ENCODE peak calls at places on chromosomes 7 and 10, in six cellular contexts. O, U, J, T, G and Q are unnamed samples. For H3K4me1, the result is how much of the 10 kb centered on the place peaks cover.

GRCh38 chr10:113732966-113733365 is 18.5 kb upstream of the PLEKHS1 start:
- DNase-seq in T (no peak), J (no peak), U (no peak), O (no peak), G (no peak), Q (no peak)

GRCh38 chr7:104982773-104983619 is 31.0 kb upstream of the KMT2E start:
- DNase-seq in O (no peak), U (no peak), T (no peak), J (no peak), G (peak), Q (peak)

GRCh38 chr10:26025500-26025899 is 91.5 kb downstream of the MYO3A start:
- DNase-seq in G (no peak), O (peak), T (no peak), U (no peak), J (no peak), Q (no peak)

GRCh38 chr10:18310761-18311160 is 170.5 kb downstream of the CACNB2 start:
- DNase-seq in T (no peak), J (no peak), G (no peak), O (no peak), U (no peak), Q (no peak)

GRCh38 chr10:132417957-132418441 is 21.0 kb downstream of the PWWP2B start:
- DNase-seq in U (no peak), J (peak), T (no peak), O (no peak), G (no peak), Q (no peak)

GRCh38 chr10:30750971-30751677 is 121.6 kb upstream of the LYZL2 start:
- DNase-seq in G (peak), J (no peak), T (no peak), O (no peak), U (no peak), Q (no peak)

GRCh38 chr7:47454066-47454950 is 127.6 kb downstream of the TNS3 start:
- DNase-seq in G (no peak), T (no peak), U (no peak), J (no peak), O (no peak), Q (no peak)

GRCh38 chr7:27764109-27764508 is 24.1 kb downstream of the TAX1BP1 start:
- DNase-seq in G (no peak), J (no peak), O (no peak), U (no peak), T (no peak), Q (no peak)

GRCh38 chr10:123496996-123497660 is 169.0 kb upstream of the GPR26 start:
- DNase-seq in G (no peak), U (no peak), O (peak), T (no peak), J (no peak), Q (no peak)

GRCh38 chr7:46352335-46352954 is 431.4 kb upstream of the IGFBP3 start:
- DNase-seq in O (peak), T (peak), J (peak), U (peak), G (peak), Q (peak)

GRCh38 chr7:34493752-34494151 is 164.3 kb upstream of the NPSR1 start:
- DNase-seq in T (no peak), O (no peak), J (no peak), G (no peak), U (no peak), Q (no peak)

GRCh38 chr7:340979-341694 is 51.2 kb downstream of the FOXL3 start:
- DNase-seq in T (no peak), J (no peak), G (no peak), U (no peak), O (no peak), Q (no peak)

GRCh38 chr10:8133146-8133545 is 78.7 kb downstream of the GATA3 start:
- DNase-seq in U (no peak), T (no peak), J (no peak), O (no peak), G (peak), Q (no peak)
- TF ChIP-seq EZH2phosphoT487 in U (no peak), T (no peak), J (no peak), O (no peak), G (no peak), Q (no peak)

DNA sequence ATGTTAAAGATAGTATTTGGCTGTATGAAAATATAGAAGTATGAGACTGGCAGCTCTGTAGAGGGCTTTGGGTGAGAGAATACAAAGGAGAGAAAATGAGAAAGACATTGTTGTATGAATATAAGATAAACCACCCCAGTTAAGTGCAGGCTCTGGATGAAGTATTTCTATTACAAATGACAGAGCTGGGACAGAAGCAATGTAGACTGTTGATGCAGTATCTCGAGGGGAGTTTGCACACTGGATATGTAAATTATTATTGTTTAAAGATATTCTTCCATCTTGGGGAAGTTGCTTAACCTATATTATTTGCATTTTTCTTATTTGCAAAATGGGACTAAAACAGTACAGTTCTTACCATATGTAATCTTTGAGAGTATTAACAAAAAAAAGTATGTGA is 31.5 kb downstream of the ENTPD1 start:
- DNase-seq in O (no peak), G (no peak), T (no peak), U (no peak), J (no peak), Q (no peak)
- H3K4me1 ChIP-seq in O (under half), G (under half), T (under half), U (under half), J (under half), Q (under half)

GRCh38 chr10:80453392-80453714 is 757 bp upstream of the TSPAN14 start:
- DNase-seq in G (no peak), T (no peak), U (no peak), J (no peak), O (peak), Q (no peak)
- TF ChIP-seq CTCF in G (no peak), T (no peak), U (peak), J (no peak), O (peak), Q (peak)

GRCh38 chr10:127151981-127152699 is 44.3 kb downstream of the INSYN2A start:
- DNase-seq in O (peak), G (no peak), U (no peak), T (no peak), J (no peak), Q (no peak)

GRCh38 chr10:127149613-127150081 is 46.7 kb downstream of the INSYN2A start:
- DNase-seq in O (peak), J (no peak), G (no peak), T (no peak), U (no peak), Q (no peak)

GRCh38 chr10:127153166-127153565 is 43.2 kb downstream of the INSYN2A start:
- DNase-seq in T (no peak), O (no peak), G (no peak), J (no peak), U (no peak), Q (no peak)

GRCh38 chr10:127150136-127150535 is 46.3 kb downstream of the INSYN2A start:
- DNase-seq in G (no peak), U (no peak), J (no peak), T (peak), O (peak), Q (no peak)

GRCh38 chr10:127151541-127151940 is 44.9 kb downstream of the INSYN2A start:
- DNase-seq in G (no peak), U (no peak), O (no peak), T (no peak), J (no peak), Q (no peak)
- TF ChIP-seq EZH2phosphoT487 in G (no peak), U (no peak), O (no peak), T (no peak), J (no peak), Q (no peak)

DNA sequence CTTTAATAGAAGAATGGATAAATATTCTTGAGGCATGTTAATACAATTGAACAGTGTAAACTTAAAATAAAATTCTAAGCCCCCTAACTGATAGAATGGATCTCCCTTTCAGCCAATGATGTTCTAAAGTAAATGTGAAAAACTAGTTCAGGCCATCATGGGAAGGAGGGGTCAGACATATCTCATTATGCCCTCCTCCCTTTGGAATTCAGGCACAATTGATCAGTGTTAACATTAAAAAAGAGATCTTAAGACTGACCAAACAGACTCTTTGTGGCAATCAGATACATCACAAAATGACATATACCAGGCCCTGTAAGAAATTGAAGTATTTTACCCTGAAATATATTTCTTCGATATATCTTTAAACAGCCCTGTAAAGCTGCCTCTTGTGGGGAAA is 683.0 kb upstream of the LRRTM3 start:
- DNase-seq in G (no peak), O (peak), U (no peak), J (no peak), T (no peak), Q (no peak)
- H3K4me1 ChIP-seq in G (under half), O (under half), U (under half), J (under half), T (under half), Q (under half)

DNA sequence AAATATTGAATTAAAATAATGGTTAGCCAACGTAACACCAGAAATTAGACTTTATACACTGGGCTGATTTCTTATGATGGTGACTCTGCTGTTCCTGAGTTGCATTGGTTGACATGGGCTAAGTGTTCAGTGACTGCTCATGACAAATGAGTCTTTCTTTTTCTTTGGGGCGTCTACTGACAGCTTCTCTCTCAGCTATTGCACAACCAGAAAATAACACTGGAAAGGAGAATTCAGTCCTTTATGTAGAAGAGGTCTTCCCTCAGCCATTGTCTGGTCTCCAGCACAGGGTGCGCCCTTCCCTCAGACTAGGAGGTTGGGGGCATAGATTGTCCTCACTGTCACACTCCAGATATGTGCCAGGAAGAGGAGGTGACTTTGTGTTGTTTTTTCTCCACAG is 21.6 kb downstream of the PNLIP start:
- DNase-seq in U (no peak), J (no peak), O (no peak), G (no peak), T (no peak), Q (no peak)
- TF ChIP-seq CTCF in U (no peak), J (no peak), O (no peak), G (no peak), T (no peak), Q (no peak)

GRCh38 chr7:2861509-2861908 is 17.4 kb upstream of the GNA12 start:
- DNase-seq in U (no peak), J (no peak), O (no peak), T (no peak), G (no peak), Q (no peak)

GRCh38 chr7:2860627-2861133 is 16.6 kb upstream of the GNA12 start:
- DNase-seq in O (no peak), U (peak), J (no peak), G (no peak), T (no peak), Q (no peak)

GRCh38 chr7:2864204-2864985 is 20.3 kb upstream of the GNA12 start:
- DNase-seq in J (no peak), O (no peak), T (no peak), G (no peak), U (no peak), Q (no peak)

GRCh38 chr7:2863461-2864066 is 19.5 kb upstream of the GNA12 start:
- DNase-seq in U (no peak), G (peak), O (peak), T (peak), J (peak), Q (peak)

GRCh38 chr7:2862831-2863361 is 18.8 kb upstream of the GNA12 start:
- DNase-seq in T (no peak), O (no peak), G (no peak), J (no peak), U (no peak), Q (no peak)
- TF ChIP-seq EZH2phosphoT487 in T (no peak), O (no peak), G (no peak), J (no peak), U (no peak), Q (no peak)

GRCh38 chr10:72218756-72219155 is 2.7 kb upstream of the ASCC1 start:
- DNase-seq in J (no peak), U (no peak), G (no peak), O (no peak), T (no peak), Q (no peak)

GRCh38 chr10:72219229-72219814 is 3.2 kb upstream of the ASCC1 start:
- DNase-seq in O (no peak), U (no peak), T (no peak), G (no peak), J (no peak), Q (no peak)

GRCh38 chr10:72218329-72218728 is 2.3 kb upstream of the ASCC1 start:
- DNase-seq in T (no peak), G (no peak), O (no peak), U (no peak), J (no peak), Q (peak)

GRCh38 chr10:72220637-72221036 is 4.6 kb upstream of the ASCC1 start:
- DNase-seq in J (no peak), O (no peak), T (no peak), G (no peak), U (no peak), Q (no peak)

GRCh38 chr10:72215611-72216549 is at the start of the genes ANAPC16 and ASCC1:
- DNase-seq in J (peak), T (peak), O (peak), U (peak), G (peak), Q (peak)
- H3K4me1 ChIP-seq in J (under half), T (under half), O (under half), U (under half), G (under half), Q (under half)

GRCh38 chr10:119028900-119029612 is 458 bp upstream of the NANOS1 start:
- DNase-seq in J (peak), U (peak), T (peak), O (peak), G (peak), Q (peak)
- TF ChIP-seq CTCF in J (peak), U (peak), T (no peak), O (no peak), G (peak), Q (no peak)

GRCh38 chr7:138204285-138204988 is 128.2 kb downstream of the AKR1D1 start:
- DNase-seq in J (no peak), U (no peak), T (no peak), G (no peak), O (no peak), Q (no peak)

GRCh38 chr7:138208010-138208634 is 131.9 kb downstream of the AKR1D1 start:
- DNase-seq in U (peak), J (no peak), O (peak), T (no peak), G (no peak), Q (no peak)

GRCh38 chr7:138204989-138205298 is 128.7 kb downstream of the AKR1D1 start:
- DNase-seq in O (peak), U (no peak), T (no peak), G (no peak), J (no peak), Q (no peak)

GRCh38 chr7:138207555-138207971 is 131.3 kb downstream of the AKR1D1 start:
- DNase-seq in U (peak), J (no peak), O (peak), T (no peak), G (no peak), Q (no peak)

GRCh38 chr7:138205614-138206150 is 129.4 kb downstream of the AKR1D1 start:
- DNase-seq in G (no peak), T (no peak), O (peak), U (no peak), J (no peak), Q (no peak)
- TF ChIP-seq EZH2phosphoT487 in G (no peak), T (no peak), O (no peak), U (no peak), J (no peak), Q (no peak)